ENCODE peak calls at places on chromosomes 12 and 14, in four cellular contexts. J is left cardiac atrium; G is central memory CD4-positive, alpha-beta T cell; Q is CD8-positive, alpha-beta memory T cell. R is an unnamed sample.

GRCh38 chr14:21940887-21941855 is 267.6 kb upstream of the OR4E1 start:
- DNase-seq in J (no peak), G (peak), Q (peak), R (no peak)

GRCh38 chr14:63192085-63192484 is 12.2 kb upstream of the RHOJ start:
- DNase-seq in J (peak), G (no peak), Q (no peak), R (no peak)

GRCh38 chr12:2319747-2320146 is 267.0 kb downstream of the CACNA1C start:
- DNase-seq in J (no peak), G (no peak), Q (no peak), R (no peak)

GRCh38 chr12:40834321-40834720 is 142.1 kb downstream of the CNTN1 start:
- DNase-seq in J (no peak), G (no peak), Q (no peak), R (no peak)

GRCh38 chr12:127363392-127363791 is 903.6 kb upstream of the TMEM132C start:
- DNase-seq in J (no peak), G (no peak), Q (no peak), R (no peak)

GRCh38 chr12:27246774-27247173 is 2.7 kb downstream of the STK38L start:
- DNase-seq in J (no peak), G (no peak), Q (no peak), R (no peak)

GRCh38 chr12:81079280-81080076 is 1.6 kb downstream of the ACSS3 start:
- DNase-seq in J (no peak), G (no peak), Q (no peak), R (no peak)

GRCh38 chr12:67275380-67275913 is 6.3 kb downstream of the CAND1 start:
- DNase-seq in J (no peak), G (no peak), Q (no peak), R (no peak)

GRCh38 chr14:29584992-29585391 is 342.7 kb downstream of the PRKD1 start:
- DNase-seq in J (peak), G (no peak), Q (no peak), R (peak)

GRCh38 chr12:47272412-47273190 is 192.8 kb upstream of the AMIGO2 start:
- DNase-seq in J (no peak), G (no peak), Q (no peak), R (no peak)

GRCh38 chr12:6953417-6954315 is 2.5 kb downstream of the PTPN6 start:
- DNase-seq in J (peak), G (peak), Q (peak), R (no peak)

GRCh38 chr14:38910092-38910491 is 192.9 kb downstream of the SEC23A start:
- DNase-seq in J (no peak), G (no peak), Q (no peak), R (no peak)

GRCh38 chr14:36952702-36953101 is 219.7 kb downstream of the SLC25A21 start:
- DNase-seq in J (no peak), G (no peak), Q (no peak), R (no peak)

GRCh38 chr12:54419088-54419887 is at the start of gene ITGA5:
- DNase-seq in J (peak), G (peak), Q (peak), R (peak)

GRCh38 chr12:131226345-131227265 is 272.9 kb downstream of the ADGRD1 start:
- DNase-seq in J (no peak), G (no peak), Q (no peak), R (no peak)

GRCh38 chr12:65525501-65526141 is 247.1 kb downstream of the MSRB3 start:
- DNase-seq in J (no peak), G (no peak), Q (no peak), R (no peak)

GRCh38 chr12:40212566-40212965 is 12.2 kb upstream of the LRRK2 start:
- DNase-seq in J (no peak), G (no peak), Q (no peak), R (no peak)

GRCh38 chr14:95361373-95362179 is 41.9 kb upstream of the CLMN start:
- DNase-seq in J (no peak), G (no peak), Q (no peak), R (no peak)

GRCh38 chr12:32270818-32271710 is 128.3 kb upstream of the FGD4 start:
- DNase-seq in J (no peak), G (no peak), Q (no peak), R (no peak)

GRCh38 chr12:64054156-64054555 is 167.9 kb downstream of the KICS2 start:
- DNase-seq in J (no peak), G (no peak), Q (no peak), R (no peak)